ENCODE peak calls at places on chromosomes 3 and 15, in eight cellular contexts. One of them, this sample, is unnamed.

GRCh38 chr3:141575879-141576743 is 89.3 kb downstream of the RASA2 start:
- DNase-seq in RCC 7860: peak
- DNase-seq in head of caudate nucleus: no peak
- DNase-seq in kidney: peak
- DNase-seq in KG1: no peak
- DNase-seq in NCI-H1694: peak
- DNase-seq in substantia nigra: no peak
- DNase-seq in AG08396: peak
- DNase-seq in this sample: no peak

GRCh38 chr3:164641071-164641470 is 437.2 kb downstream of the SI start:
- DNase-seq in head of caudate nucleus: no peak
- DNase-seq in RCC 7860: no peak
- DNase-seq in AG08396: no peak
- DNase-seq in substantia nigra: no peak
- DNase-seq in kidney: no peak
- DNase-seq in NCI-H1694: no peak
- DNase-seq in KG1: no peak
- DNase-seq in this sample: no peak

GRCh38 chr3:136789976-136790375 is 28.9 kb upstream of the SLC35G2 start:
- DNase-seq in AG08396: no peak
- DNase-seq in kidney: no peak
- DNase-seq in substantia nigra: no peak
- DNase-seq in RCC 7860: no peak
- DNase-seq in NCI-H1694: no peak
- DNase-seq in head of caudate nucleus: no peak
- DNase-seq in KG1: no peak
- DNase-seq in this sample: no peak

GRCh38 chr3:71688121-71688520 is 37.1 kb downstream of the EIF4E3 start:
- DNase-seq in kidney: no peak
- DNase-seq in substantia nigra: no peak
- DNase-seq in head of caudate nucleus: no peak
- DNase-seq in KG1: no peak
- DNase-seq in NCI-H1694: no peak
- DNase-seq in AG08396: no peak
- DNase-seq in RCC 7860: no peak
- DNase-seq in this sample: no peak

GRCh38 chr3:36444909-36445308 is 64.6 kb downstream of the STAC start:
- DNase-seq in RCC 7860: peak
- DNase-seq in head of caudate nucleus: no peak
- DNase-seq in substantia nigra: no peak
- DNase-seq in KG1: no peak
- DNase-seq in NCI-H1694: no peak
- DNase-seq in AG08396: no peak
- DNase-seq in kidney: no peak
- DNase-seq in this sample: no peak

GRCh38 chr3:158908187-158908762 is 106.4 kb downstream of the MFSD1 start:
- DNase-seq in head of caudate nucleus: no peak
- DNase-seq in kidney: no peak
- DNase-seq in substantia nigra: no peak
- DNase-seq in AG08396: no peak
- DNase-seq in NCI-H1694: no peak
- DNase-seq in KG1: no peak
- DNase-seq in RCC 7860: no peak
- DNase-seq in this sample: no peak

GRCh38 chr15:62618432-62618831 is 424.1 kb upstream of the TPM1 start:
- DNase-seq in AG08396: peak
- DNase-seq in NCI-H1694: no peak
- DNase-seq in substantia nigra: no peak
- DNase-seq in kidney: no peak
- DNase-seq in head of caudate nucleus: no peak
- DNase-seq in KG1: no peak
- DNase-seq in RCC 7860: peak
- DNase-seq in this sample: no peak

GRCh38 chr3:111726788-111727305 is 131.7 kb upstream of the ZBED2 start:
- DNase-seq in RCC 7860: no peak
- DNase-seq in kidney: no peak
- DNase-seq in KG1: no peak
- DNase-seq in head of caudate nucleus: no peak
- DNase-seq in AG08396: no peak
- DNase-seq in NCI-H1694: no peak
- DNase-seq in substantia nigra: no peak
- DNase-seq in this sample: no peak

GRCh38 chr3:180802837-180803236 is 109.6 kb upstream of the FXR1 start:
- DNase-seq in AG08396: peak
- DNase-seq in RCC 7860: peak
- DNase-seq in NCI-H1694: no peak
- DNase-seq in substantia nigra: no peak
- DNase-seq in head of caudate nucleus: no peak
- DNase-seq in kidney: no peak
- DNase-seq in KG1: no peak
- DNase-seq in this sample: no peak

GRCh38 chr15:38683382-38684242 is 119.0 kb upstream of the RASGRP1 start:
- DNase-seq in AG08396: peak
- DNase-seq in NCI-H1694: peak
- DNase-seq in head of caudate nucleus: peak
- DNase-seq in substantia nigra: peak
- DNase-seq in KG1: peak
- DNase-seq in RCC 7860: peak
- DNase-seq in kidney: no peak
- DNase-seq in this sample: no peak

GRCh38 chr3:160473233-160473632 is 23.6 kb upstream of the TRIM59 start:
- DNase-seq in substantia nigra: no peak
- DNase-seq in RCC 7860: no peak
- DNase-seq in head of caudate nucleus: no peak
- DNase-seq in kidney: no peak
- DNase-seq in KG1: no peak
- DNase-seq in AG08396: peak
- DNase-seq in NCI-H1694: no peak
- DNase-seq in this sample: no peak

GRCh38 chr3:160154033-160154432 is 71.2 kb upstream of the C3orf80 start:
- DNase-seq in RCC 7860: peak
- DNase-seq in AG08396: peak
- DNase-seq in substantia nigra: no peak
- DNase-seq in NCI-H1694: no peak
- DNase-seq in KG1: no peak
- DNase-seq in head of caudate nucleus: no peak
- DNase-seq in kidney: no peak
- DNase-seq in this sample: no peak

GRCh38 chr3:84960581-84960980 is 1.8 kb downstream of the CADM2 start:
- DNase-seq in kidney: no peak
- DNase-seq in substantia nigra: no peak
- DNase-seq in AG08396: no peak
- DNase-seq in KG1: no peak
- DNase-seq in NCI-H1694: no peak
- DNase-seq in RCC 7860: no peak
- DNase-seq in head of caudate nucleus: no peak
- DNase-seq in this sample: no peak

GRCh38 chr3:51581529-51581928 is 43.0 kb downstream of the RAD54L2 start:
- DNase-seq in substantia nigra: no peak
- DNase-seq in kidney: no peak
- DNase-seq in AG08396: no peak
- DNase-seq in KG1: no peak
- DNase-seq in NCI-H1694: no peak
- DNase-seq in RCC 7860: no peak
- DNase-seq in head of caudate nucleus: no peak
- DNase-seq in this sample: no peak

GRCh38 chr3:167940241-167940640 is 155.5 kb downstream of the GOLIM4 start:
- DNase-seq in kidney: no peak
- DNase-seq in KG1: no peak
- DNase-seq in head of caudate nucleus: no peak
- DNase-seq in substantia nigra: no peak
- DNase-seq in NCI-H1694: no peak
- DNase-seq in RCC 7860: no peak
- DNase-seq in AG08396: no peak
- DNase-seq in this sample: no peak

This sample was measured in chondrocyte.